ENCODE peak calls at places on chromosome X, in seven cellular contexts. A, P, C, N, J, G and I are unnamed samples.

GRCh38 chrX:25144043-25144940 is 128.5 kb upstream of the ARX start:
- DNase-seq in C (peak; percentile 26), A (peak; percentile 28), P (peak; percentile 66), N (peak; percentile 62), J (no peak), G (peak; percentile 87), I (peak; percentile 1)

GRCh38 chrX:96407501-96407900 is 277.1 kb upstream of the DIAPH2 start:
- DNase-seq in G (no peak), A (peak; percentile 37), P (no peak), J (no peak), N (peak; percentile 84), C (peak; percentile 15), I (no peak)

GRCh38 chrX:57951666-57952319 is 41.5 kb upstream of the ZXDA start:
- DNase-seq in A (no peak), N (no peak), C (peak; percentile 13), J (no peak), P (no peak), G (no peak), I (peak; percentile 7)

GRCh38 chrX:150361070-150361776 is 1.9 kb upstream of the MAMLD1 start:
- DNase-seq in C (no peak), J (no peak), P (no peak), G (peak; percentile 77), A (no peak), N (no peak), I (no peak)

GRCh38 chrX:13646154-13646549 is 6.8 kb upstream of the TCEANC start:
- DNase-seq in G (peak; percentile 86), J (peak; percentile 25), A (peak; percentile 62), C (no peak), N (peak; percentile 69), P (peak; percentile 38), I (peak; percentile 9)

GRCh38 chrX:34770511-34770910 is 113.4 kb upstream of the TMEM47 start:
- DNase-seq in A (no peak), P (no peak), N (peak; percentile 33), G (no peak), C (no peak), J (no peak), I (no peak)

GRCh38 chrX:19670854-19671620 is 155.7 kb upstream of the MAP3K15 start:
- DNase-seq in A (peak; percentile 89), N (peak; percentile 87), J (no peak), C (peak; percentile 15), P (no peak), G (peak; percentile 53), I (no peak)

GRCh38 chrX:129934952-129935351 is 29.0 kb downstream of the UTP14A start:
- DNase-seq in G (no peak), P (no peak), J (no peak), A (no peak), N (no peak), C (no peak), I (no peak)

GRCh38 chrX:153644356-153645125 is 2.5 kb upstream of the DUSP9 start:
- DNase-seq in N (no peak), G (peak; percentile 71), P (no peak), C (no peak), J (no peak), A (no peak), I (no peak)

GRCh38 chrX:119228506-119229290 is 7.4 kb upstream of the PGRMC1 start:
- DNase-seq in C (no peak), J (no peak), G (no peak), A (peak; percentile 74), P (no peak), N (peak; percentile 95), I (no peak)

GRCh38 chrX:10833299-10834169 is 213.1 kb upstream of the MID1 start:
- DNase-seq in A (no peak), N (peak; percentile 24), P (no peak), G (peak; percentile 71), J (peak; percentile 7), C (peak; percentile 13), I (no peak)

GRCh38 chrX:28549839-28550238 is 37.4 kb upstream of the IL1RAPL1 start:
- DNase-seq in G (no peak), C (no peak), A (no peak), N (no peak), J (no peak), P (no peak), I (no peak)

GRCh38 chrX:72705814-72706213 is 8.3 kb downstream of the PHKA1 start:
- DNase-seq in J (no peak), C (no peak), P (no peak), A (no peak), N (no peak), G (no peak), I (no peak)

GRCh38 chrX:20042221-20042620 is 51.4 kb upstream of the BCLAF3 start:
- DNase-seq in N (peak; percentile 15), P (no peak), A (no peak), J (no peak), G (no peak), C (no peak), I (no peak)

GRCh38 chrX:72045552-72046277 is 86.0 kb downstream of the RTL5 start:
- DNase-seq in P (no peak), C (no peak), N (no peak), G (peak; percentile 83), J (peak; percentile 81), A (peak; percentile 41), I (no peak)